ENCODE peak calls at places on chromosomes 5 and 9, in four cellular contexts. B is BJ, S is choroid plexus epithelial cell, D is body of pancreas. P is an unnamed sample.

GRCh38 chr5:124061663-124062062 is 549.7 kb downstream of the CSNK1G3 start:
- DNase-seq in B (no peak), S (peak; percentile 88), D (peak; percentile 66), P (no peak)

GRCh38 chr9:89868100-89868499 is 263.3 kb downstream of the GADD45G start:
- DNase-seq in B (no peak), S (no peak), D (no peak), P (no peak)

GRCh38 chr5:31270396-31270795 is 76.9 kb downstream of the CDH6 start:
- DNase-seq in B (no peak), S (peak; percentile 49), D (no peak), P (peak; percentile 2)

GRCh38 chr9:121950441-121950840 is 142.7 kb downstream of the TTLL11 start:
- DNase-seq in B (no peak), S (no peak), D (no peak), P (no peak)

GRCh38 chr9:99433555-99433954 is 211.5 kb downstream of the SEC61B start:
- DNase-seq in B (peak; percentile 75), S (peak; percentile 65), D (no peak), P (peak; percentile 85)

GRCh38 chr5:127963931-127964330 is 119.6 kb upstream of the SLC12A2 start:
- DNase-seq in B (peak; percentile 19), S (peak; percentile 45), D (no peak), P (no peak)

GRCh38 chr5:1107167-1108007 is 4.5 kb downstream of the SLC12A7 start:
- DNase-seq in B (no peak), S (no peak), D (no peak), P (no peak)

GRCh38 chr5:60929024-60929423 is 15.8 kb downstream of the ERCC8 start:
- DNase-seq in B (no peak), S (peak; percentile 34), D (no peak), P (no peak)

GRCh38 chr9:97307500-97308163 is at the start of gene CCDC180:
- DNase-seq in B (no peak), S (peak; percentile 48), D (peak; percentile 24), P (no peak)

GRCh38 chr9:14158911-14159310 is 155.0 kb downstream of the NFIB start:
- DNase-seq in B (no peak), S (peak; percentile 26), D (no peak), P (no peak)

GRCh38 chr9:31799953-31800609 is 584.4 kb upstream of the ACO1 start:
- DNase-seq in B (no peak), S (peak; percentile 79), D (no peak), P (no peak)

GRCh38 chr5:80193421-80193820 is 62.4 kb downstream of the SERINC5 start:
- DNase-seq in B (no peak), S (peak; percentile 19), D (no peak), P (no peak)

GRCh38 chr9:127057970-127058644 is 64.3 kb downstream of the ANGPTL2 start:
- DNase-seq in B (no peak), S (peak; percentile 43), D (no peak), P (no peak)

GRCh38 chr9:133421615-133422542 is at the start of gene ADAMTS13:
- DNase-seq in B (no peak), S (peak; percentile 21), D (no peak), P (no peak)

GRCh38 chr5:53071738-53072137 is 37.8 kb downstream of the MOCS2 start:
- DNase-seq in B (peak; percentile 75), S (peak; percentile 13), D (no peak), P (peak; percentile 46)

GRCh38 chr5:150000261-150000989 is at the start of the genes HMGXB3 and TIGD6:
- DNase-seq in B (peak; percentile 54), S (peak; percentile 97), D (peak; percentile 91), P (peak; percentile 85)

DNA sequence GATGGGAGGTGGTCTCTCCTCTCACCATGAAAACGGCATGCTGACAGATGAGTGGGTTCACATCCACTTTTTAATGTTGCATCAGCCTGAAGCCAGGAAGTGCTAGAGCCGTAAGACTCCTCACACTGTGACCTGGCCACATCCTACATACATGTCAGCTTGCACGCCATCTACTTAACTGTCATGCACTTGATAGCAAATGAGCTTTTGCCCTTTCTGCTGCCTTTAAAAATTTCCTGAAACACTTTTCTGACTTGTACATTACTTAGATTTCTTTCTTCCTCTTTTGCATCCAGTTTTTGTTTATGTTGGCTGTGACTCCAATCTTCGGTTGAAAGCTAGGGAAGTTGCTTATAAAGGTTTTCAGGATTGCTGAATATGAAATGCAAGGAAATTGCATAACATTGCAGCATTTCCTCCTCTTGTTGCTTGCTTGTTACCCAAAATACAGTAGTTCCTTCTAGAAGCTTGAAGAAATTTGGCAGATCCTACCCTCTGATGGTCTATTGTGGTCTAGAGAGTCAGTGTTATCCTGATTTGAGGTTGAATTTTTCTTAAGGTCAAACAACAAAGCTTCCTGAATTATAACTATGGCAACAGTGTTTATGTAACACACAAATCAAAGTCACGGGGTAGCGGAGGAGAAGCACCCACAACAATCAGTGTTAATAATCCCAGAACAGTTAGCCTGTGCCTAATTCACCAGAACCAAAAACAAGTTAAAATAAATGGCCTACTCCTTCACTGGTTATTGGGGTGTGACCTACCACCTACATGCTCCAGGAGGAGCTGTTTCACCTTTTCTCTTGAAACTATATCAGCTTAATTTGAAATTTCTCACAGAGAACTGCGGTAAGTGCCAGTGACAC is 232.5 kb downstream of the ARHGAP26 start:
- DNase-seq in B (peak; percentile 63), S (peak; percentile 94), D (no peak), P (no peak)
- H3K4me3 ChIP-seq in B (no peak overlapping the region), S (no peak overlapping the region), D (no peak overlapping the region), P (no peak overlapping the region)

DNA sequence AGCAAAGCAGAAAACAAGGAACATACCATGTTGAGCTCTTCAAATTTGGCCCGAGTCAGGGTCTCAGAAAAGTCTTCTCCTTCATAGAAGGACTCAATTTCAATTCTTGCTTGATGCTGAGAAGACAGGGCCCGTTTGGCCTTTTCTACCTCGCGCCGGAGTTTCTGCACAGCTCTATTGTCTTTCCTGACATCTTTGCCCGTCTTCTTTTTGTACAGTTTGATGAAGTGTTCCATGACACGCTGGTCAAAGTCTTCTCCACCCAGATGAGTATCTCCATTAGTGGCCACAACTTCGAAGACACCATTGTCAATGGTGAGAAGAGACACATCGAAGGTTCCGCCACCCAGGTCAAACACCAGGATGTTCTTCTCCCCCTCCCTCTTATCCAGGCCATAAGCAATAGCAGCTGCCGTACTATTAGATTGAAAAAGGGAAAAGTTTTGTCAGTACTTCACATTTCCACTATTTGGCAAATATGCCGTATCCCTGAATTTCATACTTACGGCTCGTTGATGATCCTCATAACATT is 2.2 kb downstream of the HSPA5 start:
- DNase-seq in B (no peak), S (no peak), D (no peak), P (no peak)
- H3K4me3 ChIP-seq in B (peak overlapping the region; percentile 89), S (peak overlapping the region; percentile 99), D (peak overlapping the region; percentile 84), P (peak overlapping the region; percentile 97)

GRCh38 chr5:139710370-139711066 is 62.4 kb downstream of the CXXC5 start:
- DNase-seq in B (no peak), S (peak; percentile 87), D (peak; percentile 59), P (no peak)

GRCh38 chr5:139707445-139708003 is 59.4 kb downstream of the CXXC5 start:
- DNase-seq in B (no peak), S (no peak), D (no peak), P (no peak)

GRCh38 chr5:139709587-139710369 is 61.6 kb downstream of the CXXC5 start:
- DNase-seq in B (no peak), S (peak; percentile 71), D (no peak), P (no peak)

GRCh38 chr5:139708877-139709586 is 60.9 kb downstream of the CXXC5 start:
- DNase-seq in B (peak; percentile 26), S (peak; percentile 76), D (peak; percentile 70), P (no peak)

DNA sequence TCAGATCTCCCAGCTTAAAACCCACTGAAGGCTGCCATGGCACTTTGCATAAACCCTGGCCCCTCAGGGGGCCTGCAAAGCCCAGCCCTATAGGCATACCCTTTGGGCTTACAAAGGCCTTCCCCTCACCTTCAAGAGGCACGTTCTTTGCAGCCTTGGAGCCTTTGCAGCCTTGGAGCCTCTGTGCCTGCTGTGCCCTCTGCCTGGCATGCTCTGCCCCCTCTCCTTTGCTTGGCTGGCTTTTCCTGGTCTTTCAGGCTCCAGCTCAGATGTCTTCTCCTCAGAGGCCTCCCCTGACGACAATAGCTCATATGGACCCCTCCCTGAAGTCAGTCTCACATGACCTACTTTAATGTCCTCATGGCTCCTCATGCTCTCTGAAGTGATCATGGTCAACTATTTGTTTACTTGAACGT is 60.3 kb downstream of the CXXC5 start:
- DNase-seq in B (no peak), S (no peak), D (no peak), P (no peak)
- H3K4me3 ChIP-seq in B (no peak overlapping the region), S (no peak overlapping the region), D (no peak overlapping the region), P (no peak overlapping the region)

GRCh38 chr5:43043400-43043756 is 3.3 kb upstream of the ANXA2R start:
- DNase-seq in B (no peak), S (no peak), D (no peak), P (no peak)
- H3K4me3 ChIP-seq in B (peak overlapping the region; percentile 52), S (peak overlapping the region; percentile 81), D (peak overlapping the region; percentile 42), P (peak overlapping the region; percentile 62)

GRCh38 chr5:82278711-82279370 is 687 bp upstream of the RPS23 start:
- DNase-seq in B (no peak), S (no peak), D (no peak), P (no peak)
- H3K4me3 ChIP-seq in B (peak overlapping the region; percentile 97), S (peak overlapping the region; percentile 91), D (peak overlapping the region; percentile 95), P (peak overlapping the region; percentile 71)

GRCh38 chr5:74587300-74587699 is 53.2 kb downstream of the ENC1 start:
- DNase-seq in B (no peak), S (no peak), D (no peak), P (no peak)
- H3K4me3 ChIP-seq in B (no peak overlapping the region), S (no peak overlapping the region), D (no peak overlapping the region), P (no peak overlapping the region)

GRCh38 chr9:87324613-87325194 is 173.0 kb upstream of the DAPK1 start:
- DNase-seq in B (no peak), S (peak; percentile 85), D (no peak), P (peak; percentile 54)

GRCh38 chr9:87323933-87324332 is 173.7 kb upstream of the DAPK1 start:
- DNase-seq in B (no peak), S (no peak), D (no peak), P (no peak)

GRCh38 chr9:87327567-87328125 is 170.0 kb upstream of the DAPK1 start:
- DNase-seq in B (no peak), S (no peak), D (no peak), P (no peak)

GRCh38 chr9:87320485-87320884 is 177.2 kb upstream of the DAPK1 start:
- DNase-seq in B (no peak), S (no peak), D (no peak), P (no peak)

GRCh38 chr9:87322840-87323635 is 174.6 kb upstream of the DAPK1 start:
- DNase-seq in B (no peak), S (peak; percentile 69), D (no peak), P (no peak)
- H3K4me3 ChIP-seq in B (no peak overlapping the region), S (no peak overlapping the region), D (no peak overlapping the region), P (no peak overlapping the region)

GRCh38 chr5:139278540-139279274 is 14.8 kb upstream of the MATR3 start:
- DNase-seq in B (no peak), S (no peak), D (no peak), P (no peak)
- H3K4me3 ChIP-seq in B (no peak overlapping the region), S (no peak overlapping the region), D (no peak overlapping the region), P (peak overlapping the region; percentile 87)

GRCh38 chr5:43044181-43044914 is 4.2 kb upstream of the ANXA2R start:
- DNase-seq in B (no peak), S (peak; percentile 54), D (no peak), P (no peak)
- H3K4me3 ChIP-seq in B (peak overlapping the region; percentile 28), S (peak overlapping the region; percentile 59), D (no peak overlapping the region), P (peak overlapping the region; percentile 42)

GRCh38 chr9:113879318-113879717 is 3.2 kb downstream of the ZNF618 start:
- DNase-seq in B (no peak), S (no peak), D (no peak), P (no peak)
- H3K4me3 ChIP-seq in B (no peak overlapping the region), S (no peak overlapping the region), D (no peak overlapping the region), P (no peak overlapping the region)

P was measured in HFF-Myc.